ENCODE peak calls at places on chromosomes 12 and 14, in six cellular contexts. R is astrocyte; K is AG10803; T is lung microvascular endothelial cell; S is stimulated activated CD8-positive, alpha-beta memory T cell treated with anti-CD3 and anti-CD28 coated beads, Interleukin-4, amount 100 ng/mL, for 1 hour; B is sigmoid colon. M is an unnamed sample.

GRCh38 chr14:76531085-76531484 is 155.1 kb downstream of the ESRRB start:
- DNase-seq in R (no peak), K (no peak), T (no peak), S (no peak), B (no peak), M (no peak)

GRCh38 chr14:105430042-105430441 is 10.4 kb downstream of the MTA1 start:
- DNase-seq in R (no peak), K (no peak), T (peak; percentile 69), S (no peak), B (no peak), M (no peak)

GRCh38 chr14:104794641-104795467 is 694 bp downstream of the AKT1 start:
- DNase-seq in R (peak; percentile 14), K (peak; percentile 21), T (peak; percentile 40), S (no peak), B (no peak), M (peak; percentile 26)

GRCh38 chr12:112275211-112275610 is 107.0 kb downstream of the HECTD4 start:
- DNase-seq in R (no peak), K (no peak), T (no peak), S (no peak), B (no peak), M (no peak)

GRCh38 chr12:108567974-108568652 is 5.7 kb downstream of the ISCU start:
- DNase-seq in R (peak; percentile 68), K (no peak), T (peak; percentile 27), S (no peak), B (no peak), M (no peak)

GRCh38 chr14:79663453-79663852 is 547.9 kb downstream of the DIO2 start:
- DNase-seq in R (no peak), K (no peak), T (no peak), S (no peak), B (no peak), M (no peak)

GRCh38 chr12:5965950-5966383 is 20.9 kb upstream of the ANO2 start:
- DNase-seq in R (peak; percentile 10), K (peak; percentile 43), T (peak; percentile 61), S (peak; percentile 8), B (no peak), M (peak; percentile 11)

GRCh38 chr12:54360717-54361456 is 3.4 kb downstream of the GPR84 start:
- DNase-seq in R (peak; percentile 60), K (peak; percentile 71), T (peak; percentile 91), S (no peak), B (peak; percentile 88), M (no peak)

GRCh38 chr12:21539797-21540196 is 13.7 kb downstream of the SPX start:
- DNase-seq in R (no peak), K (no peak), T (no peak), S (no peak), B (no peak), M (no peak)

M was measured in activated T-helper 1 cell treated with anti-CD3 and anti-CD28 coated beads, Interleukin-12 subunit alpha, Interleukin-12 subunit beta, Interleukin-2, Interleukin-4 antibody, amounts not matched to agents 30 ng/mL and 10 ng/mL and 1 ng/mL, durations not matched to agents 14 hours and 24 hours and 36 hours.